ENCODE peak calls at places on chromosomes 11 and 22, in six cellular contexts. T is astrocyte, F is Karpas-422, Y is hepatocyte, V is HepG2, W is GM12878. I is an unnamed sample.

GRCh38 chr11:33732176-33732575 is 4.0 kb downstream of the CD59 start:
- DNase-seq in W (no peak), F (no peak), V (no peak), Y (no peak), T (no peak), I (no peak)

GRCh38 chr22:30903876-30904460 is 64.6 kb downstream of the MORC2 start:
- DNase-seq in W (no peak), Y (no peak), T (no peak), F (no peak), V (no peak), I (no peak)

GRCh38 chr11:5719703-5720495 is 16.3 kb upstream of the OR56B1 start:
- DNase-seq in V (no peak), F (peak; percentile 32), T (no peak), W (no peak), Y (no peak), I (no peak)

GRCh38 chr11:70559516-70559915 is 161.2 kb downstream of the CTTN start:
- DNase-seq in V (no peak), W (no peak), Y (no peak), F (no peak), T (no peak), I (no peak)

GRCh38 chr11:64284962-64285884 is at the start of gene GPR137:
- DNase-seq in V (peak; percentile 50), T (peak; percentile 28), F (peak; percentile 95), Y (peak; percentile 93), W (no peak), I (peak; percentile 93)

GRCh38 chr11:118003456-118003855 is 17.3 kb downstream of the IL10RA start:
- DNase-seq in F (no peak), Y (no peak), V (no peak), T (no peak), W (no peak), I (no peak)

GRCh38 chr22:25183959-25184619 is 15.6 kb upstream of the CRYBB3 start:
- DNase-seq in T (no peak), V (peak; percentile 69), Y (no peak), F (no peak), W (no peak), I (no peak)

GRCh38 chr11:77619576-77620198 is 17.9 kb downstream of the CLNS1A start:
- DNase-seq in T (peak; percentile 19), Y (peak; percentile 79), F (peak; percentile 85), W (peak; percentile 28), V (peak; percentile 50), I (peak; percentile 80)

GRCh38 chr11:122809861-122810260 is 28.4 kb upstream of the CRTAM start:
- DNase-seq in W (no peak), V (no peak), F (no peak), T (no peak), Y (no peak), I (no peak)

GRCh38 chr11:62881579-62882427 is 1.1 kb downstream of the SLC3A2 start:
- DNase-seq in T (peak; percentile 90), W (peak; percentile 45), F (peak; percentile 84), V (peak; percentile 88), Y (peak; percentile 98), I (peak; percentile 92)

GRCh38 chr11:126561327-126561893 is 205.9 kb downstream of the ST3GAL4 start:
- DNase-seq in T (peak; percentile 51), W (no peak), V (peak; percentile 34), Y (peak; percentile 86), F (peak; percentile 78), I (peak; percentile 92)

GRCh38 chr11:85115798-85116197 is 511.3 kb downstream of the DLG2 start:
- DNase-seq in V (no peak), Y (peak; percentile 11), F (no peak), W (no peak), T (peak; percentile 4), I (no peak)

GRCh38 chr11:122095950-122096942 is 19.8 kb downstream of the BLID start:
- DNase-seq in V (no peak), W (no peak), F (no peak), T (peak; percentile 92), Y (no peak), I (no peak)

DNA sequence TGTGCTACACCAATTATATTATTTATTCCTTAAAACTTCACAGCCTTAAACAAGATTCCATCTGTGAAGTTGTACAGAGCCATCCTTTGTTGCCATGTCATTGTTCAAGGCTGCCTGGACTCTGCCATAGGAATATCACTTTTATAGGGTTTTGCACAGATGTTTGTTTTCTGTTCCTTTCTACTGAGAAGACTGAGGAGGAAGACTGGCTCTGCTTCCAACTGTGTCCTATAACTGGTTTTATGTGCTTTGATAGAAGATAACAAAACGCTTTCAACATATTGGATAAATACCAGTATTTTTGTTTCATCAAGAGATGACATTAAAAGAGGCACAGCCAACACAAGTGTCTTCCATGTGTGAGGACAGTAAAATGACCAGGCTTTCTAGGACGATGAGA is 120.6 kb downstream of the CD44 start:
- DNase-seq in V (no peak), Y (no peak), W (no peak), F (peak; percentile 25), T (no peak), I (no peak)
- H3K27ac ChIP-seq in V (no peak overlapping the region), Y (no peak overlapping the region), W (no peak overlapping the region), F (no peak overlapping the region), T (no peak overlapping the region), I (no peak overlapping the region)

GRCh38 chr22:49720279-49720959 is 107.3 kb downstream of the BRD1 start:
- DNase-seq in Y (no peak), W (no peak), F (no peak), T (no peak), V (no peak), I (no peak)
- H3K9me3 ChIP-seq in Y (no peaks in the 10 kb centered on the region), W (no peaks in the 10 kb centered on the region), F (no peaks in the 10 kb centered on the region), T (no peaks in the 10 kb centered on the region), V (no peaks in the 10 kb centered on the region), I (no peaks in the 10 kb centered on the region)

GRCh38 chr22:42324991-42325710 is 54.7 kb upstream of the TCF20 start:
- DNase-seq in V (no peak), T (no peak), Y (no peak), F (no peak), W (no peak), I (no peak)
- H4K20me1 ChIP-seq in V (no peaks in the 10 kb centered on the region), T (peaks cover 35% of the 10 kb centered on the region), Y (no peaks in the 10 kb centered on the region), F (no peaks in the 10 kb centered on the region), W (no peaks in the 10 kb centered on the region), I (peaks cover 52% of the 10 kb centered on the region)

DNA sequence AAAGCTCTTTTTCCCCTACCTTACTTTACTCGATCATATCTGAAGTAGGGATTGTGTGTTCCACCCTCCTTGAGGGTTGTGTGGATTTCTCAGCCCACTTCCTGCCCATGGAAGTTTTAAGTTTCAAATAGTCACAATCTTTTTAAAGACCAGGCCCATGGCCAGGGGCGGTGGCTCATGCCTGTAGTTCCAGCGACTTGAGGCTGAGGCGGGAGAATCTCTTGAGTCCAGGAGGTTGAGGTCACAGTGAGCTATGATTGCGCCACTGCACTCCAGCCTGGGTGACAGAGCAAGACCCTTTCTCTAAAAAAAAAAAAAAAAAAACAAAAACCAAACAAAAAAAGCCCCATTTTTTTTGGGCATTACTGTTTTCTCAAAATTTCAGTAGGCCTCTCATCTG is 36.3 kb upstream of the LRRC10B start:
- DNase-seq in V (no peak), T (peak; percentile 45), F (no peak), Y (no peak), W (no peak), I (no peak)
- H3K27ac ChIP-seq in V (no peak overlapping the region), T (no peak overlapping the region), F (no peak overlapping the region), Y (no peak overlapping the region), W (no peak overlapping the region), I (no peak overlapping the region)

GRCh38 chr11:1562469-1563148 is 9.5 kb downstream of the DUSP8 start:
- DNase-seq in Y (no peak), V (no peak), W (no peak), F (no peak), T (no peak), I (no peak)

GRCh38 chr11:1563149-1563638 is 8.9 kb downstream of the DUSP8 start:
- DNase-seq in V (no peak), W (no peak), T (no peak), Y (no peak), F (no peak), I (no peak)

GRCh38 chr11:1560618-1561251 is 11.3 kb downstream of the DUSP8 start:
- DNase-seq in W (no peak), Y (no peak), V (no peak), F (no peak), T (no peak), I (no peak)

GRCh38 chr11:1561266-1561665 is 10.8 kb downstream of the DUSP8 start:
- DNase-seq in F (no peak), Y (no peak), T (no peak), W (no peak), V (no peak), I (no peak)

GRCh38 chr11:1561955-1562354 is 10.1 kb downstream of the DUSP8 start:
- DNase-seq in W (no peak), Y (no peak), T (no peak), V (no peak), F (no peak), I (no peak)
- H3K9me3 ChIP-seq in W (no peaks in the 10 kb centered on the region), Y (no peaks in the 10 kb centered on the region), T (no peaks in the 10 kb centered on the region), V (no peaks in the 10 kb centered on the region), F (no peaks in the 10 kb centered on the region), I (no peaks in the 10 kb centered on the region)

GRCh38 chr11:35179466-35180135 is 40.6 kb downstream of the CD44 start:
- DNase-seq in V (no peak), Y (no peak), W (no peak), T (peak; percentile 55), F (no peak), I (no peak)
- H4K20me1 ChIP-seq in V (no peaks in the 10 kb centered on the region), Y (no peaks in the 10 kb centered on the region), W (no peaks in the 10 kb centered on the region), T (peaks cover 41% of the 10 kb centered on the region), F (no peaks in the 10 kb centered on the region), I (no peaks in the 10 kb centered on the region)

GRCh38 chr11:2866178-2866577 is 19.4 kb downstream of the CDKN1C start:
- DNase-seq in W (no peak), V (no peak), F (no peak), Y (no peak), T (no peak), I (no peak)

GRCh38 chr11:2868604-2869526 is 16.7 kb downstream of the CDKN1C start:
- DNase-seq in W (no peak), T (no peak), F (no peak), Y (no peak), V (no peak), I (peak; percentile 62)

GRCh38 chr11:2864890-2865289 is 20.7 kb downstream of the CDKN1C start:
- DNase-seq in W (no peak), V (no peak), T (no peak), F (no peak), Y (no peak), I (no peak)

GRCh38 chr11:2867722-2868548 is 17.6 kb downstream of the CDKN1C start:
- DNase-seq in Y (no peak), V (no peak), F (no peak), T (no peak), W (no peak), I (peak; percentile 79)

DNA sequence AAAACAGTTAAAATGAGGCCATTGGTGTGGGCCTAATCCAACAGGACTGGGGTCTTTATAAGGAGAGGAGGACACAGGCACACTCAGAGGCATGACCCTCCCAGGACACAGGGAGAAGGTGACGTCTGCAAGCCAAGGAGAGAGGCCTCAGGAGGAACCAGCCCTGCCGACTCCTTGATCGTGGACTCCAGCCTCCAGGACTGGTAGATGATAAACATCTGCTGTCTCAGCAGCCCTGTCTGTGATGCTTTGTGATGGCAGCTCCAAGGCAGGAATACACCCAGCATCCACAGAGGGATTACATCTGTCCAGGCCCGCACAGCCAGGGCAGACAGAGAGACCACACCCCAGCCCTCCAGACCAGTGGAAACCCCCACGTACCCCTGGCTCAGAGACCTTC is 18.4 kb downstream of the CDKN1C start:
- DNase-seq in W (no peak), V (no peak), T (no peak), Y (no peak), F (no peak), I (no peak)
- H3K27ac ChIP-seq in W (no peak overlapping the region), V (no peak overlapping the region), T (no peak overlapping the region), Y (no peak overlapping the region), F (no peak overlapping the region), I (no peak overlapping the region)